ENCODE peak calls at places on chromosomes 6 and 20, in nine cellular contexts. One of them, this sample, is unnamed.
A peak's percentile ranks its signal among the peaks of the same experiment; 100 is the strongest.

GRCh38 chr20:59382907-59383306 is 82.5 kb downstream of the EDN3 start:
- DNase-seq in AG10803: no peak
- DNase-seq in psoas muscle: no peak
- DNase-seq in brain microvascular endothelial cell: no peak
- DNase-seq in tibial artery: no peak
- DNase-seq in A549: no peak
- DNase-seq in ovary: no peak
- DNase-seq in dorsolateral prefrontal cortex: no peak
- DNase-seq in gastrocnemius medialis: no peak
- DNase-seq in this sample: no peak

GRCh38 chr20:10927936-10928860 is 254.4 kb upstream of the JAG1 start:
- DNase-seq in ovary: no peak
- DNase-seq in brain microvascular endothelial cell: no peak
- DNase-seq in gastrocnemius medialis: no peak
- DNase-seq in tibial artery: no peak
- DNase-seq in psoas muscle: no peak
- DNase-seq in dorsolateral prefrontal cortex: no peak
- DNase-seq in AG10803: no peak
- DNase-seq in A549: no peak
- DNase-seq in this sample: no peak

GRCh38 chr20:36461600-36462439 is 79.5 kb upstream of the MYL9 start:
- DNase-seq in brain microvascular endothelial cell: peak; percentile 38
- DNase-seq in dorsolateral prefrontal cortex: peak; percentile 63
- DNase-seq in psoas muscle: peak; percentile 79
- DNase-seq in AG10803: peak; percentile 59
- DNase-seq in A549: peak; percentile 48
- DNase-seq in ovary: peak; percentile 62
- DNase-seq in gastrocnemius medialis: peak; percentile 56
- DNase-seq in tibial artery: peak; percentile 86
- DNase-seq in this sample: peak; percentile 90

GRCh38 chr6:36843169-36843568 is 3.9 kb upstream of the CPNE5 start:
- DNase-seq in A549: no peak
- DNase-seq in dorsolateral prefrontal cortex: no peak
- DNase-seq in gastrocnemius medialis: no peak
- DNase-seq in brain microvascular endothelial cell: no peak
- DNase-seq in ovary: no peak
- DNase-seq in psoas muscle: no peak
- DNase-seq in AG10803: no peak
- DNase-seq in tibial artery: no peak
- DNase-seq in this sample: no peak

GRCh38 chr6:28673800-28674671 is 148.4 kb downstream of the GPX5 start:
- DNase-seq in tibial artery: no peak
- DNase-seq in AG10803: peak; percentile 64
- DNase-seq in A549: peak; percentile 79
- DNase-seq in gastrocnemius medialis: no peak
- DNase-seq in psoas muscle: no peak
- DNase-seq in ovary: no peak
- DNase-seq in brain microvascular endothelial cell: peak; percentile 78
- DNase-seq in dorsolateral prefrontal cortex: peak; percentile 68
- DNase-seq in this sample: no peak

GRCh38 chr20:2610941-2611720 is 41.3 kb upstream of the NOP56 start:
- DNase-seq in dorsolateral prefrontal cortex: no peak
- DNase-seq in AG10803: no peak
- DNase-seq in brain microvascular endothelial cell: no peak
- DNase-seq in A549: no peak
- DNase-seq in tibial artery: no peak
- DNase-seq in psoas muscle: no peak
- DNase-seq in ovary: no peak
- DNase-seq in gastrocnemius medialis: no peak
- DNase-seq in this sample: no peak

GRCh38 chr6:22082278-22082677 is 214.6 kb downstream of the PRL start:
- DNase-seq in gastrocnemius medialis: no peak
- DNase-seq in dorsolateral prefrontal cortex: no peak
- DNase-seq in brain microvascular endothelial cell: no peak
- DNase-seq in AG10803: peak; percentile 75
- DNase-seq in psoas muscle: no peak
- DNase-seq in ovary: no peak
- DNase-seq in tibial artery: no peak
- DNase-seq in A549: peak; percentile 20
- DNase-seq in this sample: no peak

GRCh38 chr20:57476641-57477461 is 48.1 kb downstream of the CTCFL start:
- DNase-seq in A549: no peak
- DNase-seq in tibial artery: peak; percentile 43
- DNase-seq in dorsolateral prefrontal cortex: peak; percentile 30
- DNase-seq in gastrocnemius medialis: no peak
- DNase-seq in AG10803: no peak
- DNase-seq in psoas muscle: no peak
- DNase-seq in brain microvascular endothelial cell: no peak
- DNase-seq in ovary: no peak
- DNase-seq in this sample: no peak

GRCh38 chr20:20037960-20038359 is 14.3 kb downstream of the CRNKL1 start:
- DNase-seq in psoas muscle: no peak
- DNase-seq in brain microvascular endothelial cell: no peak
- DNase-seq in gastrocnemius medialis: no peak
- DNase-seq in A549: no peak
- DNase-seq in dorsolateral prefrontal cortex: no peak
- DNase-seq in ovary: no peak
- DNase-seq in tibial artery: no peak
- DNase-seq in AG10803: peak; percentile 79
- DNase-seq in this sample: no peak

GRCh38 chr6:51753635-51754034 is 333.8 kb downstream of the PKHD1 start:
- DNase-seq in psoas muscle: no peak
- DNase-seq in A549: no peak
- DNase-seq in AG10803: no peak
- DNase-seq in ovary: no peak
- DNase-seq in tibial artery: no peak
- DNase-seq in brain microvascular endothelial cell: no peak
- DNase-seq in gastrocnemius medialis: no peak
- DNase-seq in dorsolateral prefrontal cortex: no peak
- DNase-seq in this sample: peak; percentile 17

GRCh38 chr20:49323622-49324238 is 45.9 kb upstream of the ZNFX1 start:
- DNase-seq in psoas muscle: no peak
- DNase-seq in tibial artery: no peak
- DNase-seq in dorsolateral prefrontal cortex: no peak
- DNase-seq in brain microvascular endothelial cell: peak; percentile 78
- DNase-seq in gastrocnemius medialis: no peak
- DNase-seq in A549: peak; percentile 47
- DNase-seq in ovary: no peak
- DNase-seq in AG10803: peak; percentile 86
- DNase-seq in this sample: no peak

GRCh38 chr20:46199198-46199597 is 81.1 kb downstream of the CD40 start:
- DNase-seq in dorsolateral prefrontal cortex: no peak
- DNase-seq in brain microvascular endothelial cell: no peak
- DNase-seq in tibial artery: no peak
- DNase-seq in ovary: no peak
- DNase-seq in gastrocnemius medialis: no peak
- DNase-seq in psoas muscle: no peak
- DNase-seq in AG10803: no peak
- DNase-seq in A549: peak; percentile 31
- DNase-seq in this sample: peak; percentile 73

GRCh38 chr6:7414811-7415210 is 25.2 kb downstream of the RIOK1 start:
- DNase-seq in brain microvascular endothelial cell: peak; percentile 61
- DNase-seq in ovary: no peak
- DNase-seq in tibial artery: no peak
- DNase-seq in psoas muscle: no peak
- DNase-seq in dorsolateral prefrontal cortex: no peak
- DNase-seq in AG10803: peak; percentile 91
- DNase-seq in A549: no peak
- DNase-seq in gastrocnemius medialis: no peak
- DNase-seq in this sample: no peak

GRCh38 chr20:23060629-23061028 is 11.2 kb upstream of the THBD start:
- DNase-seq in AG10803: no peak
- DNase-seq in brain microvascular endothelial cell: no peak
- DNase-seq in gastrocnemius medialis: no peak
- DNase-seq in ovary: no peak
- DNase-seq in dorsolateral prefrontal cortex: no peak
- DNase-seq in psoas muscle: no peak
- DNase-seq in tibial artery: no peak
- DNase-seq in A549: no peak
- DNase-seq in this sample: no peak

GRCh38 chr6:40721252-40721936 is 134.2 kb upstream of the LRFN2 start:
- DNase-seq in ovary: no peak
- DNase-seq in A549: no peak
- DNase-seq in AG10803: no peak
- DNase-seq in dorsolateral prefrontal cortex: no peak
- DNase-seq in gastrocnemius medialis: no peak
- DNase-seq in psoas muscle: no peak
- DNase-seq in brain microvascular endothelial cell: no peak
- DNase-seq in tibial artery: no peak
- DNase-seq in this sample: no peak

GRCh38 chr6:158334534-158334933 is 22.3 kb downstream of the TULP4 start:
- DNase-seq in gastrocnemius medialis: no peak
- DNase-seq in ovary: no peak
- DNase-seq in dorsolateral prefrontal cortex: no peak
- DNase-seq in brain microvascular endothelial cell: no peak
- DNase-seq in AG10803: no peak
- DNase-seq in tibial artery: no peak
- DNase-seq in psoas muscle: no peak
- DNase-seq in A549: no peak
- DNase-seq in this sample: no peak

GRCh38 chr6:39072830-39073229 is 24.2 kb downstream of the GLP1R start:
- DNase-seq in psoas muscle: no peak
- DNase-seq in AG10803: no peak
- DNase-seq in brain microvascular endothelial cell: no peak
- DNase-seq in gastrocnemius medialis: no peak
- DNase-seq in A549: no peak
- DNase-seq in tibial artery: peak; percentile 50
- DNase-seq in dorsolateral prefrontal cortex: no peak
- DNase-seq in ovary: no peak
- DNase-seq in this sample: no peak

GRCh38 chr20:17961600-17961965 is 7.0 kb downstream of the SNX5 start:
- DNase-seq in dorsolateral prefrontal cortex: no peak
- DNase-seq in ovary: no peak
- DNase-seq in brain microvascular endothelial cell: no peak
- DNase-seq in AG10803: peak; percentile 46
- DNase-seq in tibial artery: no peak
- DNase-seq in gastrocnemius medialis: no peak
- DNase-seq in psoas muscle: no peak
- DNase-seq in A549: no peak
- DNase-seq in this sample: no peak

GRCh38 chr20:17959257-17959627 is 9.4 kb downstream of the SNX5 start:
- DNase-seq in brain microvascular endothelial cell: no peak
- DNase-seq in A549: no peak
- DNase-seq in dorsolateral prefrontal cortex: no peak
- DNase-seq in gastrocnemius medialis: no peak
- DNase-seq in psoas muscle: no peak
- DNase-seq in tibial artery: no peak
- DNase-seq in AG10803: no peak
- DNase-seq in ovary: no peak
- DNase-seq in this sample: no peak

GRCh38 chr20:17963114-17963897 is 5.3 kb downstream of the SNX5 start:
- DNase-seq in dorsolateral prefrontal cortex: no peak
- DNase-seq in A549: no peak
- DNase-seq in AG10803: no peak
- DNase-seq in ovary: no peak
- DNase-seq in tibial artery: no peak
- DNase-seq in gastrocnemius medialis: no peak
- DNase-seq in brain microvascular endothelial cell: no peak
- DNase-seq in psoas muscle: no peak
- DNase-seq in this sample: no peak

GRCh38 chr20:17958326-17959256 is 10.0 kb downstream of the SNX5 start:
- DNase-seq in tibial artery: no peak
- DNase-seq in A549: no peak
- DNase-seq in psoas muscle: no peak
- DNase-seq in ovary: no peak
- DNase-seq in brain microvascular endothelial cell: no peak
- DNase-seq in gastrocnemius medialis: no peak
- DNase-seq in dorsolateral prefrontal cortex: no peak
- DNase-seq in AG10803: peak; percentile 27
- DNase-seq in this sample: no peak

GRCh38 chr20:17960927-17961599 is 7.5 kb downstream of the SNX5 start:
- DNase-seq in dorsolateral prefrontal cortex: no peak
- DNase-seq in gastrocnemius medialis: no peak
- DNase-seq in tibial artery: no peak
- DNase-seq in psoas muscle: peak; percentile 33
- DNase-seq in brain microvascular endothelial cell: no peak
- DNase-seq in AG10803: peak; percentile 78
- DNase-seq in ovary: peak; percentile 80
- DNase-seq in A549: no peak
- DNase-seq in this sample: peak; percentile 88
- H3K4me3 ChIP-seq in dorsolateral prefrontal cortex: no peak overlapping the region
- H3K4me3 ChIP-seq in gastrocnemius medialis: no peak overlapping the region
- H3K4me3 ChIP-seq in tibial artery: peak overlapping the region; percentile 10
- H3K4me3 ChIP-seq in psoas muscle: peak overlapping the region; percentile 32
- H3K4me3 ChIP-seq in brain microvascular endothelial cell: no peak overlapping the region
- H3K4me3 ChIP-seq in AG10803: peak overlapping the region; percentile 36
- H3K4me3 ChIP-seq in ovary: no peak overlapping the region
- H3K4me3 ChIP-seq in A549: no peak overlapping the region
- H3K4me3 ChIP-seq in this sample: no peak overlapping the region

GRCh38 chr6:31186052-31186734 is 15.7 kb upstream of the POU5F1 start:
- DNase-seq in tibial artery: peak; percentile 91
- DNase-seq in A549: peak; percentile 82
- DNase-seq in brain microvascular endothelial cell: no peak
- DNase-seq in ovary: no peak
- DNase-seq in psoas muscle: peak; percentile 79
- DNase-seq in dorsolateral prefrontal cortex: no peak
- DNase-seq in gastrocnemius medialis: peak; percentile 52
- DNase-seq in AG10803: no peak
- DNase-seq in this sample: peak; percentile 95
- H3K4me3 ChIP-seq in tibial artery: peak overlapping the region; percentile 37
- H3K4me3 ChIP-seq in A549: peak overlapping the region; percentile 60
- H3K4me3 ChIP-seq in brain microvascular endothelial cell: no peak overlapping the region
- H3K4me3 ChIP-seq in ovary: no peak overlapping the region
- H3K4me3 ChIP-seq in psoas muscle: peak overlapping the region; percentile 51
- H3K4me3 ChIP-seq in dorsolateral prefrontal cortex: no peak overlapping the region
- H3K4me3 ChIP-seq in gastrocnemius medialis: peak overlapping the region; percentile 46
- H3K4me3 ChIP-seq in AG10803: no peak overlapping the region
- H3K4me3 ChIP-seq in this sample: peak overlapping the region; percentile 32

GRCh38 chr6:4687989-4688947 is 87.9 kb upstream of the CDYL start:
- DNase-seq in brain microvascular endothelial cell: peak; percentile 77
- DNase-seq in A549: peak; percentile 76
- DNase-seq in gastrocnemius medialis: no peak
- DNase-seq in psoas muscle: peak; percentile 20
- DNase-seq in AG10803: peak; percentile 74
- DNase-seq in ovary: no peak
- DNase-seq in dorsolateral prefrontal cortex: no peak
- DNase-seq in tibial artery: no peak
- DNase-seq in this sample: no peak
- H3K4me3 ChIP-seq in brain microvascular endothelial cell: peak overlapping the region; percentile 34
- H3K4me3 ChIP-seq in A549: peak overlapping the region; percentile 24
- H3K4me3 ChIP-seq in gastrocnemius medialis: no peak overlapping the region
- H3K4me3 ChIP-seq in psoas muscle: no peak overlapping the region
- H3K4me3 ChIP-seq in AG10803: peak overlapping the region; percentile 11
- H3K4me3 ChIP-seq in ovary: no peak overlapping the region
- H3K4me3 ChIP-seq in dorsolateral prefrontal cortex: no peak overlapping the region
- H3K4me3 ChIP-seq in tibial artery: no peak overlapping the region
- H3K4me3 ChIP-seq in this sample: no peak overlapping the region

DNA sequence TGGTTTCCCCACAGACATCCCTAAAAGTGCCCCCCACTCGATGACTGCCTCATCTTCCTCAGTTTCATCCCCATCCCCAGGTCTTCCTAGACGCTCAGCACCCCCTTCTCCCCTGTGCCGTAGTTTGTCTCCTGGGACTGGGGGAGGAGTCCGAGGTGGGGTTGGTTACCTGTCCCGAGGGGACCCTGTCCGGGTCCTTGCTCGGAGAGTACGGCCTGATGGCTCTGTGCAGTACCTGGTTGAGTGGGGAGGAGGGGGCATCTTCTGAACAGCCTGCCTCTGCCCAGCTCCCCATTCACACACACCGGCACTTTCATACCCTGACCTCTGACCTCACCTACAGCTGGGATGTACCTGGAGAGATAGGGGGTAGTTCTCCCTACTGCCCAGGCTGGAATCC is 2.1 kb downstream of the CUTA start:
- DNase-seq in A549: no peak
- DNase-seq in psoas muscle: no peak
- DNase-seq in dorsolateral prefrontal cortex: no peak
- DNase-seq in gastrocnemius medialis: no peak
- DNase-seq in AG10803: no peak
- DNase-seq in ovary: no peak
- DNase-seq in tibial artery: no peak
- DNase-seq in brain microvascular endothelial cell: no peak
- DNase-seq in this sample: no peak
- H3K4me3 ChIP-seq in A549: no peak overlapping the region
- H3K4me3 ChIP-seq in psoas muscle: no peak overlapping the region
- H3K4me3 ChIP-seq in dorsolateral prefrontal cortex: no peak overlapping the region
- H3K4me3 ChIP-seq in gastrocnemius medialis: no peak overlapping the region
- H3K4me3 ChIP-seq in AG10803: peak overlapping the region; percentile 90
- H3K4me3 ChIP-seq in ovary: no peak overlapping the region
- H3K4me3 ChIP-seq in tibial artery: no peak overlapping the region
- H3K4me3 ChIP-seq in brain microvascular endothelial cell: peak overlapping the region; percentile 86
- H3K4me3 ChIP-seq in this sample: no peak overlapping the region

This sample was measured in right cardiac atrium.